ENCODE peak calls at places on chromosomes 2 and 18, in six cellular contexts. P, O, K, Q, B and E are unnamed samples.

GRCh38 chr2:241892299-241893137 is 23.0 kb downstream of the RTP5 start:
- DNase-seq in P (no peak), O (no peak), K (no peak), Q (no peak), B (no peak), E (no peak)

GRCh38 chr2:32732912-32733472 is 105.1 kb downstream of the TTC27 start:
- DNase-seq in P (peak), O (no peak), K (no peak), Q (peak), B (no peak), E (no peak)

GRCh38 chr2:241562269-241562891 is 3.8 kb downstream of the BOK start:
- DNase-seq in P (no peak), O (no peak), K (no peak), Q (no peak), B (no peak), E (no peak)

GRCh38 chr2:133991606-133992168 is 262.2 kb upstream of the MGAT5 start:
- DNase-seq in P (no peak), O (no peak), K (no peak), Q (no peak), B (no peak), E (no peak)

GRCh38 chr2:80496770-80497169 is 192.2 kb upstream of the LRRTM1 start:
- DNase-seq in P (no peak), O (no peak), K (no peak), Q (no peak), B (no peak), E (no peak)

GRCh38 chr2:183078163-183078466 is 432 bp upstream of the DUSP19 start:
- DNase-seq in P (no peak), O (no peak), K (no peak), Q (no peak), B (no peak), E (no peak)

GRCh38 chr18:73790582-73790981 is 357.1 kb downstream of the FBXO15 start:
- DNase-seq in P (no peak), O (no peak), K (no peak), Q (no peak), B (no peak), E (no peak)

GRCh38 chr2:150182564-150183249 is 304.8 kb downstream of the RND3 start:
- DNase-seq in P (no peak), O (no peak), K (no peak), Q (no peak), B (no peak), E (no peak)